ENCODE peak calls at places on chromosomes 16 and 17, in four cellular contexts. B, E, D and K are unnamed samples.

GRCh38 chr17:71200597-71200996 is 920.2 kb upstream of the SOX9 start:
- DNase-seq in B (no peak), E (no peak), D (no peak), K (no peak)

GRCh38 chr16:65095090-65095728 is 26.7 kb downstream of the CDH11 start:
- DNase-seq in B (peak; percentile 80), E (no peak), D (no peak), K (no peak)

GRCh38 chr16:15781650-15782049 is 75.2 kb downstream of the MYH11 start:
- DNase-seq in B (no peak), E (no peak), D (no peak), K (no peak)

GRCh38 chr16:2339521-2340484 is 725 bp downstream of the ABCA3 start:
- DNase-seq in B (peak; percentile 22), E (peak; percentile 47), D (no peak), K (no peak)

GRCh38 chr17:83186226-83186625 is 106.8 kb downstream of the METRNL start:
- DNase-seq in B (peak; percentile 15), E (no peak), D (no peak), K (no peak)

GRCh38 chr17:35713069-35713728 is 18.2 kb upstream of the RASL10B start:
- DNase-seq in B (peak; percentile 64), E (no peak), D (peak; percentile 57), K (peak; percentile 91)

GRCh38 chr17:1206016-1206787 is 26.4 kb upstream of the ABR start:
- DNase-seq in B (no peak), E (no peak), D (no peak), K (no peak)

GRCh38 chr16:27434141-27435051 is 32.4 kb downstream of the IL21R start:
- DNase-seq in B (no peak), E (no peak), D (no peak), K (no peak)

GRCh38 chr17:37708616-37709212 is 36.1 kb downstream of the HNF1B start:
- DNase-seq in B (peak; percentile 54), E (no peak), D (no peak), K (no peak)

GRCh38 chr17:78325076-78325712 is 34.7 kb downstream of the SOCS3 start:
- DNase-seq in B (peak; percentile 62), E (no peak), D (no peak), K (peak; percentile 62)

GRCh38 chr17:33137411-33137810 is 145.8 kb downstream of the SPACA3 start:
- DNase-seq in B (no peak), E (no peak), D (no peak), K (no peak)

GRCh38 chr16:67672739-67673662 is 6.4 kb downstream of the C16orf86 start:
- DNase-seq in B (peak; percentile 76), E (peak; percentile 59), D (no peak), K (peak; percentile 80)

GRCh38 chr16:17206712-17207111 is 264.0 kb downstream of the XYLT1 start:
- DNase-seq in B (no peak), E (no peak), D (no peak), K (no peak)

GRCh38 chr17:39787038-39787437 is 49.3 kb downstream of the GRB7 start:
- DNase-seq in B (no peak), E (no peak), D (no peak), K (no peak)

GRCh38 chr16:49592507-49593422 is 219.2 kb downstream of the C16orf78 start:
- DNase-seq in B (peak; percentile 81), E (peak; percentile 17), D (no peak), K (peak; percentile 41)

GRCh38 chr16:79767597-79768280 is 167.2 kb upstream of the MAF start:
- DNase-seq in B (peak; percentile 29), E (no peak), D (no peak), K (peak; percentile 13)

GRCh38 chr17:77083547-77083946 is 57.2 kb upstream of the SEC14L1 start:
- DNase-seq in B (no peak), E (no peak), D (no peak), K (no peak)

DNA sequence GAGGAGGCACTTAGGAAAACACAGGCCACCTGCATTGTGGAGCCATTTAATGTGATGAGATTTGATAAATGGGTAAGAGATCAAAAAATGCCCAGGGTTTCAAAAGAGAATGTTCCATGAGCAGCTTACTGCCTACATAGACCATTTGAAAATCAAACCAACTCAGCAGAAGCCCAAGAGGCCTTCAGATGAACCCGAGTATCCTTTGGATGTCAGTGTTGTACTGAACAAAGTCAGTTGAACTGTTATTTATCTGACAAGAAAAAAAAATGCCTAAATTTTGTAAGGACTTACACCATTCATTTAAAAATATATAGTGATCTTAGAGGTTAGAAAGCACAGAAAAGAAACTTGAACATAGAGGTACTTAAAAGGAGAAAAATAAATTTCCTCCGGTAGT is 381.7 kb downstream of the ZFHX3 start:
- DNase-seq in B (no peak), E (no peak), D (no peak), K (peak; percentile 21)
- H3K4me3 ChIP-seq in B (no peak overlapping the region), E (no peak overlapping the region), D (no peak overlapping the region), K (no peak overlapping the region)

GRCh38 chr16:52549011-52549692 is 2.2 kb upstream of the TOX3 start:
- DNase-seq in B (peak; percentile 88), E (no peak), D (no peak), K (peak; percentile 3)

GRCh38 chr16:52547001-52547833 is at the start of gene TOX3:
- DNase-seq in B (peak; percentile 48), E (no peak), D (no peak), K (no peak)

GRCh38 chr16:52548261-52549010 is 1.5 kb upstream of the TOX3 start:
- DNase-seq in B (peak; percentile 54), E (no peak), D (no peak), K (no peak)

GRCh38 chr16:52546291-52546941 is 527 bp downstream of the TOX3 start:
- DNase-seq in B (peak; percentile 68), E (no peak), D (no peak), K (no peak)

GRCh38 chr16:52547834-52548215 is 882 bp upstream of the TOX3 start:
- DNase-seq in B (no peak), E (no peak), D (no peak), K (no peak)
- H3K4me3 ChIP-seq in B (no peak overlapping the region), E (no peak overlapping the region), D (no peak overlapping the region), K (no peak overlapping the region)

DNA sequence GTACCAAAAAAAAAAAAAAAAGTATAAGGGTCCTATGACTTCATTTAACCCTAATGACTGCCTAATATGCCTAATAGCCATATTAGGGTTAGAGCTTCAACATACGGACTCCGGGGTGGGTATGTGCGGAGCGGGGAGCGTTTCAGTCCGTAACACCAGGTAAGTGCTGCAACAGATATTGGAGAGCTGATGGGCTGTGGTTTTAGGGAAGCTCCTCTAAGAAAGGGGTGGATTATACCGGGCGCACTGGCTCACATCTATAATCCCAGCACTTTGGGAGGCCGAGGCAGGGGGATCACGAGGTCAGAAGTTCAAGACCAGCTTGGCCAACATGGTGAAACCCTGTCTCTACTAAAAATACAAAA is 1.9 kb upstream of the ZC3H7A start:
- DNase-seq in B (no peak), E (no peak), D (no peak), K (no peak)
- H3K4me3 ChIP-seq in B (no peak overlapping the region), E (peak overlapping the region; percentile 89), D (peak overlapping the region; percentile 83), K (peak overlapping the region; percentile 76)

GRCh38 chr16:54282202-54282922 is 4.2 kb downstream of the IRX3 start:
- DNase-seq in B (peak; percentile 71), E (peak; percentile 4), D (no peak), K (peak; percentile 37)

GRCh38 chr16:54282923-54283734 is 3.5 kb downstream of the IRX3 start:
- DNase-seq in B (peak; percentile 22), E (no peak), D (no peak), K (no peak)

GRCh38 chr16:54280751-54281150 is 5.8 kb downstream of the IRX3 start:
- DNase-seq in B (peak; percentile 19), E (no peak), D (no peak), K (no peak)

GRCh38 chr16:54283735-54284318 is 2.8 kb downstream of the IRX3 start:
- DNase-seq in B (no peak), E (no peak), D (no peak), K (no peak)

DNA sequence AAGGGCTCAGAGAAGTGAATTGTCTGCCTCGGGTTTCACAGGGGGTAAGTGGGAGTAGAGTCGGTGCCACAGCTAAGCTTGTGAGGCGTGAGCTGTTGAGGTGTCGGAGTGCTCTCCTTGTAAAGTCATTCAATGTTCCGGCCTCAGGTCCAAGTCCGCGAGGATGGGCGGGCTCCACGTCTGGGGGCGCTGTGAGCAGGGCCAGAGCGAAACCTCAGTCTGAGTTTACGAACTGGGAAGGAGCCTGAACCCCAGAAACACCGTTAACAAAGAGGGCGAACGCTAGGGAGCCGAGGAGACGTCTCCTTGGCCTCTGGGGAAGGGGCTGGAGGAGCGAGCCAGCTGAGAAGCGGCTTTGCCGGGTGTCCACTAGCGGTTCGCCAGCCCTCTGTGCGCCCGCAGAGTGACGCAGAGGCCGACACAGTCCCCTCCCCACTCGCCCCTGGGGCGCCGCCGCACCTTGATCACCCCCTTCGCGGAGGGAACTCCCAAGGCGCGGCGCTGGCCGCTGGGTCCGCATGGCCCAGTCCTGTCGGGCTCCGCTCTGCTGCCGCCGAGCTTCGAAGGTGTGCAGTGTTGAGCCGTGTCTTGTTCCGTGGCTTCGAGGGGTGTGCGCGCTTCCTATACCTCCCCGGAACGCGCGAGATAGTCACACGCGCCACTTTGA is 4.9 kb downstream of the IRX3 start:
- DNase-seq in B (peak; percentile 12), E (no peak), D (no peak), K (no peak)
- H3K4me3 ChIP-seq in B (peak overlapping the region; percentile 24), E (no peak overlapping the region), D (no peak overlapping the region), K (peak overlapping the region; percentile 5)

DNA sequence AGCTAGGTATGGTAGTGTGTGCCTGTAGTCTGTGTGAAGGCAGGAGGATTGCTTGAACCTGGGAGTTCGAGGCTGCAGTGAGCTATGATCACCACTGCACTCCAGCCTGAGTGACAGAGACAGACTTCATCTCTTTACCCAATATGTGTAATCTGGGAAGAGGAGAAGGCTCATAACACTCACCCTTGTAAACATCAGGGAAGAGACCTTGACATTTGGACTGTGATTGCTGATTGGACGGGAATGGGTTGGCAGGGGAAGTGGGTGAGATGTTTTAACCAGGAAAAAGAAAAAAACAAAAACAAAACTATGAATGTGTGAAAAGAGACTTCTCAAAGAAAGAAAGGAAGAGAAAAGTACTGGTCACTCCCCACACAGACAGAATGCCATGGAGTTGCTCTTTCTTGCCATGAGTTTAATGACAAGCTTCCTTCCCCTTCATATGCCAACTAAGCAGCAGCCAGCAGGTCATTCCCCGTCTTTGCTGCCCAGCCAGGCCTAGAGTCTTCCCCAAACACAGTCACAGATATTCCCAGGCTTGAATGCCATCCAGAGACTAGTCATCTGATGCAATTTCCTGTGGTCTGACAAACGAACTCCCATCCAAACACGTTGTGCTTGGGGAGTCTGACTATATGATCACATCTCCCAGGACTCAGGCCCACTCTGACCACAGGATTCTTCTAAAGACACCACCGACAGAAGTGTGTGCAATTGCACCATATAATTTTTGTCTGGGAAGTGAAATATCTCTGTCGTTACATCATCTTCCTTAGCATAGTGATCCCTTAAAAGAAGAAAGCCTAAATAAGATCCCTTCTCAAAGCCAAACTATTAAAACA is 3.6 kb upstream of the XAF1 start:
- DNase-seq in B (peak; percentile 36), E (peak; percentile 75), D (peak; percentile 85), K (peak; percentile 100)
- H3K4me3 ChIP-seq in B (no peak overlapping the region), E (no peak overlapping the region), D (no peak overlapping the region), K (no peak overlapping the region)

GRCh38 chr16:1154291-1154886 is 1.5 kb downstream of the CACNA1H start:
- DNase-seq in B (no peak), E (no peak), D (no peak), K (no peak)
- H3K4me3 ChIP-seq in B (no peak overlapping the region), E (peak overlapping the region; percentile 58), D (peak overlapping the region; percentile 21), K (no peak overlapping the region)

GRCh38 chr16:9138731-9139501 is 47.5 kb downstream of the HAPSTR1 start:
- DNase-seq in B (peak; percentile 86), E (peak; percentile 50), D (no peak), K (peak; percentile 69)
- H3K4me3 ChIP-seq in B (no peak overlapping the region), E (no peak overlapping the region), D (no peak overlapping the region), K (peak overlapping the region; percentile 23)